ENCODE peak calls at places on chromosomes 1 and 21, in seven cellular contexts. X, A, O, P, L, U and Y are unnamed samples.

GRCh38 chr1:158924677-158925076 is 6.7 kb upstream of the PYHIN1 start:
- DNase-seq in L (no peak), U (no peak), X (no peak), A (no peak), P (no peak), O (no peak), Y (no peak)

GRCh38 chr1:29592731-29593130 is 356.4 kb downstream of the PTPRU start:
- DNase-seq in U (peak; percentile 38), L (no peak), O (no peak), X (no peak), A (peak; percentile 49), P (no peak), Y (no peak)

GRCh38 chr1:147515046-147515869 is 26.0 kb upstream of the BCL9 start:
- DNase-seq in P (no peak), L (no peak), U (no peak), O (no peak), A (no peak), X (no peak), Y (peak; percentile 35)

GRCh38 chr21:37878946-37879660 is 37.2 kb downstream of the KCNJ6 start:
- DNase-seq in O (no peak), P (no peak), A (no peak), X (no peak), L (no peak), U (no peak), Y (no peak)

GRCh38 chr1:63784489-63785390 is 10.9 kb downstream of the ROR1 start:
- DNase-seq in U (no peak), O (no peak), P (no peak), L (no peak), X (no peak), A (no peak), Y (no peak)

GRCh38 chr1:27099154-27099903 is 55.6 kb downstream of the SLC9A1 start:
- DNase-seq in X (no peak), U (no peak), P (no peak), A (no peak), O (peak; percentile 78), L (peak; percentile 77), Y (peak; percentile 60)

GRCh38 chr1:103569493-103569892 is 1.9 kb upstream of the AMY2B start:
- DNase-seq in U (peak; percentile 14), P (no peak), O (no peak), X (no peak), A (no peak), L (no peak), Y (no peak)

GRCh38 chr1:151508721-151509292 is 2.4 kb upstream of the CGN start:
- DNase-seq in L (no peak), P (peak; percentile 92), X (no peak), U (no peak), O (no peak), A (no peak), Y (peak; percentile 24)

GRCh38 chr1:28078680-28079626 is 9.5 kb downstream of the EYA3 start:
- DNase-seq in P (no peak), L (no peak), U (no peak), A (no peak), X (no peak), O (no peak), Y (no peak)

GRCh38 chr1:36092798-36093185 is 4.1 kb downstream of the ADPRS start:
- DNase-seq in X (no peak), L (peak; percentile 58), A (no peak), P (peak; percentile 22), O (no peak), U (no peak), Y (no peak)

GRCh38 chr1:214332950-214333798 is 52.2 kb downstream of the SMYD2 start:
- DNase-seq in P (peak; percentile 68), X (peak; percentile 80), L (no peak), U (no peak), O (peak; percentile 72), A (no peak), Y (peak; percentile 60)

GRCh38 chr1:84090447-84091244 is 53.4 kb upstream of the PRKACB start:
- DNase-seq in A (no peak), L (no peak), P (no peak), O (no peak), U (no peak), X (no peak), Y (no peak)

GRCh38 chr21:14685568-14685967 is 139.5 kb upstream of the SAMSN1 start:
- DNase-seq in L (no peak), X (no peak), O (no peak), A (no peak), P (no peak), U (no peak), Y (no peak)

GRCh38 chr1:27142464-27142863 is 12.5 kb downstream of the SLC9A1 start:
- DNase-seq in O (no peak), A (no peak), L (no peak), U (no peak), X (no peak), P (no peak), Y (no peak)

GRCh38 chr1:38120552-38121230 is 74.1 kb upstream of the POU3F1 start:
- DNase-seq in U (no peak), L (peak; percentile 11), X (no peak), O (no peak), A (no peak), P (no peak), Y (no peak)

GRCh38 chr1:233224291-233224690 is 71.2 kb downstream of the PCNX2 start:
- DNase-seq in P (no peak), U (no peak), L (no peak), O (no peak), X (no peak), A (no peak), Y (no peak)

GRCh38 chr1:58597076-58597475 is 20.0 kb upstream of the TACSTD2 start:
- DNase-seq in L (no peak), X (no peak), P (no peak), O (no peak), U (no peak), A (no peak), Y (peak; percentile 68)

GRCh38 chr1:115400891-115401290 is 62.8 kb upstream of the NGF start:
- DNase-seq in X (no peak), O (no peak), A (no peak), L (no peak), P (no peak), U (no peak), Y (no peak)

GRCh38 chr21:35995522-35996088 is 64.7 kb downstream of the SETD4 start:
- DNase-seq in U (no peak), A (no peak), L (no peak), O (no peak), X (no peak), P (no peak), Y (no peak)

GRCh38 chr1:205604825-205605544 is 26.8 kb downstream of the ELK4 start:
- DNase-seq in O (no peak), U (no peak), P (no peak), X (no peak), A (no peak), L (no peak), Y (no peak)

GRCh38 chr1:65872258-65872657 is 79.6 kb downstream of the PDE4B start:
- DNase-seq in U (no peak), P (no peak), X (no peak), O (no peak), A (no peak), L (no peak), Y (no peak)

GRCh38 chr1:199170711-199171110 is 531.9 kb downstream of the PTPRC start:
- DNase-seq in X (no peak), L (no peak), P (no peak), A (no peak), O (no peak), U (no peak), Y (no peak)
- H3K4me1 ChIP-seq in X (no peaks in the 10 kb centered on the region), L (peaks cover 21% of the 10 kb centered on the region), P (no peaks in the 10 kb centered on the region), A (no peaks in the 10 kb centered on the region), O (no peaks in the 10 kb centered on the region), U (no peaks in the 10 kb centered on the region), Y (no peaks in the 10 kb centered on the region)

GRCh38 chr1:9207715-9208114 is 26.9 kb upstream of the H6PD start:
- DNase-seq in O (no peak), L (no peak), P (no peak), X (no peak), A (no peak), U (no peak), Y (no peak)

GRCh38 chr1:9211291-9211811 is 23.2 kb upstream of the H6PD start:
- DNase-seq in X (no peak), O (no peak), L (no peak), P (no peak), U (no peak), A (no peak), Y (no peak)

GRCh38 chr1:9203623-9204022 is 31.0 kb upstream of the H6PD start:
- DNase-seq in A (no peak), L (no peak), U (no peak), P (peak; percentile 62), O (no peak), X (no peak), Y (no peak)

GRCh38 chr1:9204156-9204720 is 30.3 kb upstream of the H6PD start:
- DNase-seq in O (no peak), L (no peak), X (no peak), A (no peak), P (no peak), U (no peak), Y (no peak)

GRCh38 chr1:9207086-9207485 is 27.5 kb upstream of the H6PD start:
- DNase-seq in L (no peak), A (no peak), X (no peak), O (no peak), P (no peak), U (no peak), Y (no peak)
- TF ChIP-seq POLR2A in L (no peak), A (no peak), X (no peak), O (no peak), P (no peak), U (no peak), Y (no peak)

DNA sequence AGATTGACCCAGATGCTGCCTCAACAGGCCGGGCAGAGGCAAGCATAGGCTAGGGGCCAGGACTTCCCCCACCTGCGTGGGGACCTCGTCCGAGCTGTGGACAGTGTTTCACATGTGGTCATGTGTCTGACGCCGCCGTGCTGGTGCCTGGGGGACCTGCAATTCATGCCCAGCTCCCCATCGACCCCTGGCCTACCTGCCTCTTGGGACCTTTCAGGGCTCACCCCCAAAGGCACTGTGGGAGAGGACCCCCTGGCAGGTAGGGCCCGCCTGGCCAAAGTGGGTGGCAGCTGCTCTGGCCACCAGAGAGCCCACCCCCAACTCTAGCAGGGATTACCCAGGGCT is 4.4 kb downstream of the TMEM201 start:
- DNase-seq in L (no peak), P (no peak), U (peak; percentile 70), A (no peak), O (no peak), X (no peak), Y (no peak)
- H3K27ac ChIP-seq in L (peak overlapping the region; percentile 53), P (no peak overlapping the region), U (peak overlapping the region; percentile 58), A (peak overlapping the region; percentile 5), O (no peak overlapping the region), X (peak overlapping the region; percentile 39), Y (no peak overlapping the region)

DNA sequence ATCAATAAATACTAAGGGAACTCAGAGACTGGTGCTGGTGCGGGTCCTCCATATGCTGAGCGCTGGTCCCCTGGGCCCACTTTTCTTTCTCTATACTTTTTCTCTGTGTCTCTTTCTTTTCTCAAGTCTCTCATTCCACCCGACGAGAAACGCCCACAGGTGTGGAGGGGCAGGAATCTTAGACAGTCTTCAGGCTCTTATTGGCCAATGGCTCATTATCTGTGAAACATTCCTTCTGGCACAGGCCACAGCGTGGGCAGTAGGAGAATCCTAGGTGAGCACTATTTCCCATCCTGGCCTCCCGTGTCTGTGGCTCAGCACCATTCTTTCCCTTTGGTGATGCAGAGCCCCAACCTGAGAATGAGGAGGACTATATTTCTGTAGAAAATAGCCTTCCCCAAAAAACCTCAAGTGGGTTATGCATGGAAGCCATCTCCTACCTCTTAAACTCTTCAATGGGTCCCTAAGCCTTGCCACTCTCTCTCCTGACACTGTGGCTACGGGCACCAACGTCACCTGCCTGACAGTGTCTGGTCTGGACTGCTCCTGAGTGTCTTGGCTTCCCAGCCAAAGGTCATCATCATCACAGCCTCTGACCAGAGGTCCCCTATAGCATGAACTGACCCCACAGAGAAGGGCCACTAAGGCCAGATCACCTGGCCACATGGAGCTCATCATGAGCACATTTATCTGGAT is 6.2 kb upstream of the SLAMF1 start:
- DNase-seq in P (no peak), X (no peak), O (no peak), L (no peak), A (no peak), U (no peak), Y (no peak)
- H3K4me1 ChIP-seq in P (no peaks in the 10 kb centered on the region), X (peaks cover 3% of the 10 kb centered on the region), O (no peaks in the 10 kb centered on the region), L (peaks cover 44% of the 10 kb centered on the region), A (no peaks in the 10 kb centered on the region), U (peaks cover 17% of the 10 kb centered on the region), Y (no peaks in the 10 kb centered on the region)